ENCODE peak calls at places on chromosomes 2 and 18, in ten cellular contexts. One of them, this sample, is unnamed.

GRCh38 chr2:30113617-30114293 is 33.1 kb upstream of the YPEL5 start:
- DNase-seq in left ventricle myocardium inferior: no peak
- DNase-seq in endothelial cell: no peak
- DNase-seq in fibroblast of pulmonary artery: peak; percentile 73
- DNase-seq in GM10248: no peak
- DNase-seq in thoracic aorta: no peak
- DNase-seq in ovary: no peak
- DNase-seq in transverse colon: no peak
- DNase-seq in PC-9: peak; percentile 22
- DNase-seq in RWPE1: peak; percentile 68
- DNase-seq in this sample: peak; percentile 36

GRCh38 chr2:34025196-34025595 is 426.1 kb upstream of the FAM98A start:
- DNase-seq in left ventricle myocardium inferior: no peak
- DNase-seq in endothelial cell: no peak
- DNase-seq in fibroblast of pulmonary artery: no peak
- DNase-seq in GM10248: no peak
- DNase-seq in thoracic aorta: no peak
- DNase-seq in ovary: no peak
- DNase-seq in transverse colon: no peak
- DNase-seq in PC-9: no peak
- DNase-seq in RWPE1: no peak
- DNase-seq in this sample: no peak

GRCh38 chr18:55420977-55421611 is 166.9 kb downstream of the TCF4 start:
- DNase-seq in left ventricle myocardium inferior: no peak
- DNase-seq in endothelial cell: no peak
- DNase-seq in fibroblast of pulmonary artery: no peak
- DNase-seq in GM10248: no peak
- DNase-seq in thoracic aorta: no peak
- DNase-seq in ovary: no peak
- DNase-seq in transverse colon: no peak
- DNase-seq in PC-9: no peak
- DNase-seq in RWPE1: no peak
- DNase-seq in this sample: no peak

GRCh38 chr2:7915302-7916200 is 766.3 kb upstream of the ID2 start:
- DNase-seq in left ventricle myocardium inferior: no peak
- DNase-seq in endothelial cell: no peak
- DNase-seq in fibroblast of pulmonary artery: peak; percentile 17
- DNase-seq in GM10248: no peak
- DNase-seq in thoracic aorta: no peak
- DNase-seq in ovary: no peak
- DNase-seq in transverse colon: no peak
- DNase-seq in PC-9: no peak
- DNase-seq in RWPE1: no peak
- DNase-seq in this sample: no peak

GRCh38 chr18:3610818-3611217 is 160.8 kb downstream of the TGIF1 start:
- DNase-seq in left ventricle myocardium inferior: no peak
- DNase-seq in endothelial cell: no peak
- DNase-seq in fibroblast of pulmonary artery: no peak
- DNase-seq in GM10248: no peak
- DNase-seq in thoracic aorta: no peak
- DNase-seq in ovary: no peak
- DNase-seq in transverse colon: no peak
- DNase-seq in PC-9: no peak
- DNase-seq in RWPE1: no peak
- DNase-seq in this sample: no peak

GRCh38 chr2:37061312-37061711 is 22.9 kb downstream of the HEATR5B start:
- DNase-seq in left ventricle myocardium inferior: no peak
- DNase-seq in endothelial cell: no peak
- DNase-seq in fibroblast of pulmonary artery: no peak
- DNase-seq in GM10248: no peak
- DNase-seq in thoracic aorta: no peak
- DNase-seq in ovary: no peak
- DNase-seq in transverse colon: no peak
- DNase-seq in PC-9: no peak
- DNase-seq in RWPE1: no peak
- DNase-seq in this sample: no peak

GRCh38 chr2:98561902-98562695 is 46.2 kb downstream of the COA5 start:
- DNase-seq in left ventricle myocardium inferior: no peak
- DNase-seq in endothelial cell: no peak
- DNase-seq in fibroblast of pulmonary artery: no peak
- DNase-seq in GM10248: peak; percentile 34
- DNase-seq in thoracic aorta: no peak
- DNase-seq in ovary: no peak
- DNase-seq in transverse colon: no peak
- DNase-seq in PC-9: no peak
- DNase-seq in RWPE1: no peak
- DNase-seq in this sample: peak; percentile 78

GRCh38 chr2:64582774-64583340 is 58.7 kb downstream of the AFTPH start:
- DNase-seq in left ventricle myocardium inferior: no peak
- DNase-seq in endothelial cell: no peak
- DNase-seq in fibroblast of pulmonary artery: no peak
- DNase-seq in GM10248: peak; percentile 63
- DNase-seq in thoracic aorta: no peak
- DNase-seq in ovary: no peak
- DNase-seq in transverse colon: no peak
- DNase-seq in PC-9: no peak
- DNase-seq in RWPE1: no peak
- DNase-seq in this sample: no peak

GRCh38 chr18:75548353-75548752 is 120.8 kb upstream of the SMIM21 start:
- DNase-seq in left ventricle myocardium inferior: no peak
- DNase-seq in endothelial cell: no peak
- DNase-seq in fibroblast of pulmonary artery: no peak
- DNase-seq in GM10248: no peak
- DNase-seq in thoracic aorta: no peak
- DNase-seq in ovary: no peak
- DNase-seq in transverse colon: no peak
- DNase-seq in PC-9: no peak
- DNase-seq in RWPE1: no peak
- DNase-seq in this sample: no peak

GRCh38 chr18:9906407-9906955 is 7.3 kb upstream of the VAPA start:
- DNase-seq in left ventricle myocardium inferior: no peak
- DNase-seq in endothelial cell: no peak
- DNase-seq in fibroblast of pulmonary artery: no peak
- DNase-seq in GM10248: no peak
- DNase-seq in thoracic aorta: no peak
- DNase-seq in ovary: no peak
- DNase-seq in transverse colon: no peak
- DNase-seq in PC-9: no peak
- DNase-seq in RWPE1: no peak
- DNase-seq in this sample: no peak
- TF ChIP-seq CTCF in left ventricle myocardium inferior: no peak
- TF ChIP-seq CTCF in endothelial cell: no peak
- TF ChIP-seq CTCF in fibroblast of pulmonary artery: no peak
- TF ChIP-seq CTCF in GM10248: no peak
- TF ChIP-seq CTCF in thoracic aorta: no peak
- TF ChIP-seq CTCF in ovary: no peak
- TF ChIP-seq CTCF in transverse colon: no peak
- TF ChIP-seq CTCF in PC-9: no peak
- TF ChIP-seq CTCF in RWPE1: no peak
- TF ChIP-seq CTCF in this sample: no peak

GRCh38 chr18:23779696-23780303 is 90.5 kb downstream of the LAMA3 start:
- DNase-seq in left ventricle myocardium inferior: no peak
- DNase-seq in endothelial cell: no peak
- DNase-seq in fibroblast of pulmonary artery: peak; percentile 43
- DNase-seq in GM10248: no peak
- DNase-seq in thoracic aorta: no peak
- DNase-seq in ovary: no peak
- DNase-seq in transverse colon: no peak
- DNase-seq in PC-9: no peak
- DNase-seq in RWPE1: peak; percentile 11
- DNase-seq in this sample: no peak
- TF ChIP-seq CTCF in left ventricle myocardium inferior: no peak
- TF ChIP-seq CTCF in endothelial cell: peak; percentile 27
- TF ChIP-seq CTCF in fibroblast of pulmonary artery: no peak
- TF ChIP-seq CTCF in GM10248: no peak
- TF ChIP-seq CTCF in thoracic aorta: no peak
- TF ChIP-seq CTCF in ovary: no peak
- TF ChIP-seq CTCF in transverse colon: no peak
- TF ChIP-seq CTCF in PC-9: no peak
- TF ChIP-seq CTCF in RWPE1: no peak
- TF ChIP-seq CTCF in this sample: no peak

GRCh38 chr2:1541812-1542211 is 128.5 kb downstream of the TPO start:
- DNase-seq in left ventricle myocardium inferior: no peak
- DNase-seq in endothelial cell: no peak
- DNase-seq in fibroblast of pulmonary artery: no peak
- DNase-seq in GM10248: no peak
- DNase-seq in thoracic aorta: no peak
- DNase-seq in ovary: no peak
- DNase-seq in transverse colon: no peak
- DNase-seq in PC-9: no peak
- DNase-seq in RWPE1: no peak
- DNase-seq in this sample: no peak

GRCh38 chr2:1540481-1540880 is 127.2 kb downstream of the TPO start:
- DNase-seq in left ventricle myocardium inferior: no peak
- DNase-seq in endothelial cell: no peak
- DNase-seq in fibroblast of pulmonary artery: no peak
- DNase-seq in GM10248: no peak
- DNase-seq in thoracic aorta: no peak
- DNase-seq in ovary: no peak
- DNase-seq in transverse colon: no peak
- DNase-seq in PC-9: no peak
- DNase-seq in RWPE1: no peak
- DNase-seq in this sample: no peak

GRCh38 chr2:1539441-1539840 is 126.2 kb downstream of the TPO start:
- DNase-seq in left ventricle myocardium inferior: no peak
- DNase-seq in endothelial cell: no peak
- DNase-seq in fibroblast of pulmonary artery: no peak
- DNase-seq in GM10248: no peak
- DNase-seq in thoracic aorta: no peak
- DNase-seq in ovary: no peak
- DNase-seq in transverse colon: no peak
- DNase-seq in PC-9: no peak
- DNase-seq in RWPE1: no peak
- DNase-seq in this sample: no peak

GRCh38 chr2:1539973-1540372 is 126.7 kb downstream of the TPO start:
- DNase-seq in left ventricle myocardium inferior: no peak
- DNase-seq in endothelial cell: no peak
- DNase-seq in fibroblast of pulmonary artery: no peak
- DNase-seq in GM10248: no peak
- DNase-seq in thoracic aorta: no peak
- DNase-seq in ovary: no peak
- DNase-seq in transverse colon: no peak
- DNase-seq in PC-9: no peak
- DNase-seq in RWPE1: no peak
- DNase-seq in this sample: no peak

DNA sequence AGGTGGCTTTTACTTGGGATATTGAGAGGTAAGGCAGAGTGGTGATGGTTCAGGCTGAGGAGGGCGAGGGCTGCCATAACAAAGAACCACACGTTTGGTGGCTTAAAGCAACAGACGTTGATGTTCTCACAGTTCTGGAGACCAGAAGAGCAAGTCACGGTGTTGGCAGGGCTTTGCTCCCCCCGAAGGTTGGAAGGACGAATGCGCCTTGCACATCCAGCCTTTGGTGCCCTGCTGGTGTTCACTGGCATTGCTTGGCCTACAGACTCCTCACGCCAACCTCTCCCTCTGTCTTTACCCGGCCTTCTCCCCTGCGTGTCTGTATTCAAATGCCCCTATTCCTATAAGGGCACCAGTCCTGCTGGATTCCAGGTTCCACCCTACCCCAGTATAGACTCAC is 125.4 kb downstream of the TPO start:
- DNase-seq in left ventricle myocardium inferior: no peak
- DNase-seq in endothelial cell: peak; percentile 76
- DNase-seq in fibroblast of pulmonary artery: peak; percentile 13
- DNase-seq in GM10248: no peak
- DNase-seq in thoracic aorta: no peak
- DNase-seq in ovary: no peak
- DNase-seq in transverse colon: no peak
- DNase-seq in PC-9: no peak
- DNase-seq in RWPE1: peak; percentile 25
- DNase-seq in this sample: no peak
- TF ChIP-seq CTCF in left ventricle myocardium inferior: peak; percentile 27
- TF ChIP-seq CTCF in endothelial cell: peak; percentile 86
- TF ChIP-seq CTCF in fibroblast of pulmonary artery: peak; percentile 32
- TF ChIP-seq CTCF in GM10248: no peak
- TF ChIP-seq CTCF in thoracic aorta: no peak
- TF ChIP-seq CTCF in ovary: no peak
- TF ChIP-seq CTCF in transverse colon: peak; percentile 11
- TF ChIP-seq CTCF in PC-9: no peak
- TF ChIP-seq CTCF in RWPE1: no peak
- TF ChIP-seq CTCF in this sample: no peak

DNA sequence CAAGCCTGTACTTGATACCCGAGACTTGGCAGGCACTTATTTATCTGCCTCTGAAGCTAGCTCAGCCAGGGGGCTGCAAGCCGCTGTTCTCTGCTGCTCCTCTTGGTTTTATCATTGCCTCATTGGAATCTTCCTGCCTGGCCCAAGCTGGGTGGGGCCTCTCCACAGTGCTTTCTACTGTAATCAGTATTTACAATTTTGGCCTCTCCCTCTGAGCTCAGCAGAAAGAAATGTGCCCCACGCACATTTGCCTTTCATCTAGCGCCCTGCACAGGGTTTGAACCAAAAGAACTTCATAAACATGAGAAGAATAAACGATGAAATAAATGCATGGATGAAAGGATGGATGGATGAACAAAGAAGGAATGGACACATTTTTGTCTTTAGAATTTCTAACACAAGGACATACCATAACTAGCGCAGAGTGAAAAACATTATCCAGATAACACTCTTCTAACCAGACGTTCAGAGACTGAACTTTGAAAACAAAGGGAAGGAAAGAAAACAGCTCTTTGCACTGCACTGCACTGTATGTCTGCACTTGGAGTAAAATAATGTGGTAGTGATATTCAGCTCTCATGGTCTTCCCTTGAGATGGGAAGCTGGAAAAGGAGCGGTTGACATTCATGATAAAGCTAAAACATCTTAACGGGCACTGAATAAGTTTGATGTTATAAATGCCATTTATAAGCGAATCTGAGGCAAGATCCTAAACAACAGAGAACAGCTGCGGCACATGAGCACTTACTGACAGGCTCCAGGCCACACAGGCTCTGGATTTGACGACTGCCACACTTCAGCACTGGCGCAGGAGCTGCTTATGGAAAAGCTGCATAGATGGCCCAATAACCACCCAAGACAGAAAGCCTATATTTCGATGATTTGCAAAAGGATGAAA is 86.8 kb upstream of the SP3 start:
- DNase-seq in left ventricle myocardium inferior: no peak
- DNase-seq in endothelial cell: peak; percentile 14
- DNase-seq in fibroblast of pulmonary artery: peak; percentile 69
- DNase-seq in GM10248: no peak
- DNase-seq in thoracic aorta: no peak
- DNase-seq in ovary: peak; percentile 43
- DNase-seq in transverse colon: peak; percentile 63
- DNase-seq in PC-9: peak; percentile 83
- DNase-seq in RWPE1: peak; percentile 65
- DNase-seq in this sample: no peak
- TF ChIP-seq CTCF in left ventricle myocardium inferior: no peak
- TF ChIP-seq CTCF in endothelial cell: no peak
- TF ChIP-seq CTCF in fibroblast of pulmonary artery: no peak
- TF ChIP-seq CTCF in GM10248: no peak
- TF ChIP-seq CTCF in thoracic aorta: no peak
- TF ChIP-seq CTCF in ovary: no peak
- TF ChIP-seq CTCF in transverse colon: no peak
- TF ChIP-seq CTCF in PC-9: no peak
- TF ChIP-seq CTCF in RWPE1: no peak
- TF ChIP-seq CTCF in this sample: no peak

This sample was measured in tibial artery.